ENCODE peak calls at places on chromosome 7, in seven cellular contexts. A is GM23248; R is hepatocyte; C is neural progenitor cell; P is CD8-positive, alpha-beta memory T cell; E is IMR-90; S is spleen. L is an unnamed sample. For H3K36me3, the result is how much of the 10 kb centered on the place peaks cover.

GRCh38 chr7:43558071-43558470 is 24.8 kb upstream of the STK17A start:
- DNase-seq in A (no peak), R (no peak), C (no peak), P (no peak), E (no peak), S (no peak), L (no peak)

GRCh38 chr7:121500659-121501058 is 104.6 kb upstream of the FAM3C start:
- DNase-seq in A (no peak), R (no peak), C (no peak), P (no peak), E (no peak), S (no peak), L (no peak)

GRCh38 chr7:100366411-100367250 is 6.7 kb upstream of the PILRA start:
- DNase-seq in A (no peak), R (no peak), C (no peak), P (peak), E (no peak), S (peak), L (no peak)

GRCh38 chr7:51034531-51035264 is 252.0 kb upstream of the GRB10 start:
- DNase-seq in A (peak), R (peak), C (peak), P (no peak), E (peak), S (no peak), L (no peak)

GRCh38 chr7:110595694-110596093 is 495.2 kb upstream of the LRRN3 start:
- DNase-seq in A (no peak), R (no peak), C (peak), P (no peak), E (no peak), S (no peak), L (no peak)

GRCh38 chr7:106609416-106609815 is 51.5 kb downstream of the CCDC71L start:
- DNase-seq in A (peak), R (no peak), C (no peak), P (no peak), E (peak), S (no peak), L (no peak)

GRCh38 chr7:15178065-15178464 is 275.5 kb upstream of the DGKB start:
- DNase-seq in A (peak), R (no peak), C (no peak), P (no peak), E (peak), S (no peak), L (no peak)

GRCh38 chr7:46626261-46627037 is 705.4 kb upstream of the IGFBP3 start:
- DNase-seq in A (no peak), R (no peak), C (no peak), P (no peak), E (no peak), S (no peak), L (no peak)

GRCh38 chr7:3300221-3300650 is 816 bp upstream of the SDK1 start:
- DNase-seq in A (peak), R (peak), C (peak), P (no peak), E (peak), S (no peak), L (no peak)

GRCh38 chr7:151202836-151203235 is 7.5 kb downstream of the H2BK1 start:
- DNase-seq in A (no peak), R (no peak), C (no peak), P (no peak), E (no peak), S (no peak), L (no peak)

GRCh38 chr7:92135100-92135429 is 788 bp upstream of the CYP51A1 start:
- DNase-seq in A (peak), R (peak), C (peak), P (no peak), E (no peak), S (no peak), L (no peak)

GRCh38 chr7:155706376-155706775 is 61.9 kb downstream of the RBM33 start:
- DNase-seq in A (no peak), R (no peak), C (no peak), P (no peak), E (no peak), S (no peak), L (no peak)

GRCh38 chr7:22864855-22865606 is 42.4 kb upstream of the TOMM7 start:
- DNase-seq in A (no peak), R (no peak), C (peak), P (no peak), E (no peak), S (no peak), L (no peak)

GRCh38 chr7:22866965-22867364 is 44.3 kb upstream of the TOMM7 start:
- DNase-seq in A (peak), R (no peak), C (no peak), P (no peak), E (peak), S (no peak), L (no peak)

GRCh38 chr7:22865607-22865970 is 42.9 kb upstream of the TOMM7 start:
- DNase-seq in A (peak), R (no peak), C (no peak), P (no peak), E (peak), S (no peak), L (no peak)

GRCh38 chr7:22868509-22868908 is 45.9 kb upstream of the TOMM7 start:
- DNase-seq in A (no peak), R (no peak), C (no peak), P (no peak), E (no peak), S (no peak), L (no peak)

DNA sequence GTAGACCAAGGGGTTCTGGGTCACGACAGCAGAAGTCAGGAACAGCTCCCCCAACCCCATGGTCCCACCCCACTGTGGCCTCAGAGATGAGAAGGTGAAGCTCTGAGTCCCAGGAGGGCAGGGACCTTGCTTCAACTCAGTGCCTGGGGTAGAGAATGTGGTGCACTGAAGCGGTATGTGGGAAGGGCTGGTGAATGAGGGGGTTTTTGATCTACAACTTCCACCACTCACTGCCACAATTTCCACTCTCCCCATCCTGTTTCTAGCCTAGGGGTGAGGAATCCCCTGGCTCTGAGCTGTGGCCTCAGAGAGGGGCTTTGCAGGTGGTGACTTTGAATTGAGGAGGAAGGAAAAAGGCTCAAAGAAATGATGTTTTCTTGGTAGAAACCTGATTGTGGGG is 44.9 kb upstream of the TOMM7 start:
- DNase-seq in A (no peak), R (no peak), C (no peak), P (no peak), E (no peak), S (no peak), L (no peak)
- H3K27ac ChIP-seq in A (peak), R (no peak), C (no peak), P (no peak), E (peak), S (peak), L (no peak)

GRCh38 chr7:5636446-5636835 is 145.0 kb downstream of the RNF216 start:
- DNase-seq in A (peak), R (no peak), C (peak), P (no peak), E (no peak), S (no peak), L (no peak)
- H3K4me3 ChIP-seq in A (peak), R (no peak), C (peak), P (no peak), E (no peak), S (no peak), L (no peak)

GRCh38 chr7:138559448-138559847 is 99.4 kb downstream of the TRIM24 start:
- DNase-seq in A (no peak), R (no peak), C (no peak), P (no peak), E (no peak), S (no peak), L (no peak)
- H3K36me3 ChIP-seq in A (under half), R (under half), C (half or more), P (half or more), E (under half), S (half or more), L (under half)

GRCh38 chr7:130947792-130948580 is 214.0 kb upstream of the KLF14 start:
- DNase-seq in A (no peak), R (no peak), C (no peak), P (no peak), E (no peak), S (no peak), L (peak)
- H3K27ac ChIP-seq in A (peak), R (no peak), C (no peak), P (peak), E (no peak), S (peak), L (peak)

GRCh38 chr7:107660381-107661080 is at the start of gene SLC26A4:
- DNase-seq in A (peak), R (peak), C (peak), P (no peak), E (no peak), S (peak), L (no peak)
- H3K4me3 ChIP-seq in A (peak), R (peak), C (peak), P (peak), E (peak), S (peak), L (peak)